ENCODE peak calls at places on chromosomes 11 and 22, in eight cellular contexts. R, F, T, Y, V, Q, N and O are unnamed samples.

GRCh38 chr22:27212617-27213177 is 555.3 kb downstream of the MIAT start:
- DNase-seq in F (peak), R (peak), N (peak), V (peak), Q (peak), T (peak), Y (peak), O (peak)

GRCh38 chr11:133894956-133895549 is 49.7 kb upstream of the SPATA19 start:
- DNase-seq in Q (peak), F (no peak), R (peak), Y (no peak), V (no peak), T (peak), N (no peak), O (no peak)

GRCh38 chr11:113874920-113875413 is 405 bp downstream of the USP28 start:
- DNase-seq in Q (no peak), Y (no peak), R (peak), N (peak), T (no peak), F (no peak), V (no peak), O (peak)

GRCh38 chr11:32056445-32056844 is 34.4 kb upstream of the RCN1 start:
- DNase-seq in F (no peak), Y (no peak), V (peak), R (no peak), Q (peak), T (no peak), N (peak), O (peak)

GRCh38 chr11:111663820-111664219 is 61.6 kb downstream of the SIK2 start:
- DNase-seq in N (peak), Y (no peak), F (peak), V (no peak), R (no peak), T (no peak), Q (peak), O (no peak)

GRCh38 chr11:111634981-111635705 is 32.9 kb downstream of the SIK2 start:
- DNase-seq in F (no peak), V (no peak), T (no peak), N (peak), Q (peak), R (no peak), Y (no peak), O (no peak)

GRCh38 chr11:19679952-19680823 is 32.4 kb upstream of the NAV2 start:
- DNase-seq in Q (peak), Y (peak), T (peak), F (peak), V (peak), N (peak), R (peak), O (peak)

GRCh38 chr22:19046719-19047609 is 75.2 kb downstream of the DGCR2 start:
- DNase-seq in V (no peak), R (peak), N (no peak), Q (no peak), T (no peak), F (no peak), Y (no peak), O (no peak)

GRCh38 chr22:36245805-36246356 is 6.6 kb upstream of the APOL2 start:
- DNase-seq in Y (no peak), T (no peak), N (no peak), Q (no peak), R (no peak), F (no peak), V (no peak), O (no peak)

GRCh38 chr22:22897036-22897435 is 9.4 kb downstream of the IGLL5 start:
- DNase-seq in N (no peak), T (no peak), Q (no peak), Y (no peak), F (no peak), V (no peak), R (no peak), O (no peak)

GRCh38 chr11:65498042-65498726 is 661 bp upstream of the MALAT1 start:
- DNase-seq in Y (peak), Q (peak), R (peak), T (no peak), F (peak), V (no peak), N (peak), O (peak)

GRCh38 chr11:74025467-74026166 is 16.7 kb upstream of the UCP3 start:
- DNase-seq in Q (peak), T (no peak), V (no peak), Y (no peak), R (no peak), N (peak), F (no peak), O (peak)

GRCh38 chr11:94740975-94741707 is 27.0 kb upstream of the AMOTL1 start:
- DNase-seq in N (peak), Q (peak), T (peak), Y (peak), V (peak), F (peak), R (no peak), O (peak)

GRCh38 chr11:60130496-60130895 is 42.0 kb downstream of the MS4A2 start:
- DNase-seq in Y (no peak), Q (peak), V (no peak), F (no peak), T (no peak), R (no peak), N (peak), O (peak)

GRCh38 chr11:75810637-75811383 is 4.2 kb upstream of the UVRAG start:
- DNase-seq in Q (no peak), R (no peak), T (no peak), V (no peak), F (no peak), N (no peak), Y (no peak), O (no peak)

GRCh38 chr11:28346721-28347120 is 238.5 kb downstream of the METTL15 start:
- DNase-seq in Y (no peak), Q (no peak), F (no peak), V (no peak), T (no peak), N (no peak), R (no peak), O (no peak)

GRCh38 chr11:129814244-129814992 is 1.2 kb upstream of the TMEM45B start:
- DNase-seq in Y (no peak), R (no peak), F (no peak), N (no peak), Q (no peak), T (no peak), V (no peak), O (no peak)

GRCh38 chr11:35618497-35619029 is 303 bp downstream of the FJX1 start:
- DNase-seq in Q (peak), V (no peak), T (no peak), F (no peak), N (peak), R (no peak), Y (peak), O (peak)

GRCh38 chr11:134499990-134500389 is 87.9 kb upstream of the B3GAT1 start:
- DNase-seq in F (no peak), R (peak), T (no peak), Q (no peak), N (no peak), V (no peak), Y (peak), O (no peak)

GRCh38 chr11:108117746-108118371 is 3.5 kb upstream of the ACAT1 start:
- DNase-seq in N (peak), R (no peak), V (no peak), Y (no peak), F (no peak), T (no peak), Q (peak), O (peak)

GRCh38 chr11:116513894-116514293 is 258.9 kb downstream of the BUD13 start:
- DNase-seq in Q (peak), F (no peak), Y (no peak), R (no peak), V (no peak), N (peak), T (peak), O (peak)
- TF ChIP-seq CTCF in Q (peak), F (no peak), Y (no peak), R (no peak), V (no peak), N (peak), T (peak), O (peak)

DNA sequence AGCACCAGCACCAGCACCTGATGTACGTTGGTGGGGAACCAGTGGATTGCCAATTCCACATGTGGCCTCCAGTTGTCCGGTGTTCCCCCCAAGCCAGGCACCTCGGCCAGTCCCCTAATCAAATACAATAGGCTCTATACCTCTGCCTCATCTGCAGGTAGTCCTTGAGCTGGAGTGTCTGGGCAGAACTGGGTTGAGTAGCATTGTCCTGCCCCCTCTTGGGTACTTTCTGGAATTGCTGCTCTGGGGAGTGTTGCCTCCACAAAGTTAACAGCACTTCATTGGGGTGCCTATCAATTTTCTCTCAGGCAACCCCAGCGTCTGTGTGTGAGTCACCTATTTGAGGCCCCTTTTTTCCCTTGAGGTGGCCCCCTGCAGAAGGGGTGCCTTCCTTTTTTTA is 413.0 kb upstream of the LARGE1 start:
- DNase-seq in N (no peak), R (no peak), V (no peak), F (no peak), Q (no peak), T (no peak), Y (no peak), O (no peak)
- TF ChIP-seq CTCF in N (no peak), R (no peak), V (no peak), F (no peak), Q (no peak), T (no peak), Y (no peak), O (no peak)

DNA sequence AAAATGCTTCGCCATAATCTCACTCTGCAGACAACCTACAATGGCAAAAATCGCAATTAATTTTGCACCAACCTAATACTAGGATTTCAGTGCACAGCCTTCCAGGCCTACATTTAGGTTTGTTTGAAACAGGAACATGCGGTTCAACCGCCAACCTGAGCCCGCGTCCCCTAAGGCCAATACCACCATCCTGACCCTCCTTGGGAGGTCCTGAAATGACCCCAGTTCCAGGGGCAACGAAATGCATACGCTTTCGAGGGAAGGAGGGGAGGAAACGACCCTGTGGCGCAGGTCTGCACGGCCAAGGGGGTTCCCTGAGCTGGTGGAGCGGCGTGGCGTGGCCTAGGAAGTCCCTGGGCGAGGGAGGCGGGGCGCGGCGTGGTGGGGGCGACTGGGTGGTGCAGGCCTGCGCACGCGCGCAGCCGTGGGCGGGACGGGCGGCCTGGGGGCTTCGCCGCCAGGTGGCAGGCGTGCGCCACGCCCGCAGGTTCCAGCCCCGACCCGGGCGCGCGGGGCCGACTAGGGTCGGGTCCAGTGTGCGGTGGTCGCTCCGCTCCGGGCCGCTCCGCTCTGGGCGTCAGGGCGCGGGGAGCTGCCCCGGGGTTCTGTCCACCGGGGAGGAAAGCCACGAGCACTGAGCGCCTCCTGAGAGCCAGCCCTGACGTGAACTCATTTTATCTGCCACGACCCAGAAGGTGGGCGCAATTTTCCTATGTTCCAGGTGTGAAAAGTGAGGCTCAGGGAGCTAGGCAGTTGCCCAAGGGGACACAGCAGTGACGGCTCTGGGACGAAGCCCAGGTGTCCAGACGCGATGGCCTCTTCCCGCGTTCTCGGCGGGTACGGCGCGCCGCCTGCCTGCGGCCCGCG is 94.2 kb downstream of the SWAP70 start:
- DNase-seq in Y (peak), V (peak), N (peak), T (peak), R (peak), F (peak), Q (peak), O (peak)
- TF ChIP-seq CTCF in Y (peak), V (no peak), N (no peak), T (peak), R (peak), F (peak), Q (peak), O (peak)

GRCh38 chr11:119284344-119285157 is 32.4 kb downstream of the MCAM start:
- DNase-seq in N (peak), F (no peak), T (no peak), Q (peak), R (no peak), V (no peak), Y (no peak), O (peak)
- TF ChIP-seq CTCF in N (peak), F (peak), T (no peak), Q (peak), R (no peak), V (no peak), Y (no peak), O (peak)

DNA sequence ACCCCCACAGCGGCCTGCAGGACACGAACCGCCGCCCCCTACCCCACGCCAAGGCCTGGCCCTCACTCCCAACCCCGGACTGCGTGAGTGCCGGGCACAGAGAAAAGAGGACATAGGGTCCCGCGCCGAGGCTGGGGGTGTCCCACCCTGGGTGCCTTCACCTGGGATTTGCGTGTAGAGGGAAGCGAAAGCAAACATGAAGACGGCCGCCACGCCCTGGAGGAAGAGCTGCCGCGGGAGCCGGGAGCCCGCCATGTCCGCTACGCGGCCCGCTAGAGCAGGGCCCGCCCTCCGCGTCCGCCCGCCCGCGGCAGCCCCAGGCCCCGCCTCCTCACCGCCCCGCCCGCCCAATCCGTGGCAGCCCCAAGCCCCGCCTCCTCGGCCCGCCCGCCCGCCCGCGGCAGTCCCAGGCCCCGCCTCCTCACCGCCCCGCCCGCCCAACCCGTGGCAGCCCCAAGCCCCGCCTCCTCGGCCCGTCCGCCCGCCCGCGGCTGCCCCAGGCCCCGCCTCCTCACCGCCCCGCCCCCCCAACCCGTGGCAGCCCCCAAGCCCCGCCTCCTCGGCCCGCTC is at the start of gene LMF2:
- DNase-seq in Q (no peak), N (no peak), V (peak), T (peak), Y (peak), R (peak), F (peak), O (no peak)
- TF ChIP-seq CTCF in Q (no peak), N (no peak), V (no peak), T (no peak), Y (no peak), R (no peak), F (peak), O (no peak)

GRCh38 chr11:69969890-69970784 is 108.0 kb upstream of the ANO1 start:
- DNase-seq in R (no peak), Q (no peak), F (no peak), Y (no peak), T (no peak), V (no peak), N (no peak), O (no peak)
- TF ChIP-seq CTCF in R (no peak), Q (no peak), F (no peak), Y (no peak), T (no peak), V (no peak), N (no peak), O (no peak)

DNA sequence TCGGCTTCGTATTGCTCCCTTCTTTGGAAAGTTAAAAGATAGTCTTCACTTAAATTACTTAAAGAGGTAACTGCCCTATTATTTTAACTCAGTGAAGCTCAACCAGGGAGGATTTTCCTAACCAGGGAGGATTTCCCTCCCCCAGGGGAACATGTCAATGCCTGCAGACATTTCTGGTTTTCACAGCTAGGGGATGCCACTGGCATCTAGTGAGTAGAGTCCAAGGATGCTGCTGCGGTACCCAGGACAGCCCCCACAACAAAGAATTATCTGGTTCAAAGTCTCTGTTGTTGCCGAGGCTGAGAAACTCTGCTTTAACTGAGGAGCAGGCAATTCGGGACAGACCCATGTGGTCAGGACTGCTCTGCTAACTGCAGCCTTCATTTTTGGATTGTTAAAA is 82.2 kb downstream of the DEPDC5 start:
- DNase-seq in F (no peak), T (no peak), Q (no peak), N (no peak), R (no peak), Y (no peak), V (no peak), O (no peak)
- TF ChIP-seq CTCF in F (no peak), T (no peak), Q (peak), N (no peak), R (no peak), Y (no peak), V (no peak), O (no peak)

DNA sequence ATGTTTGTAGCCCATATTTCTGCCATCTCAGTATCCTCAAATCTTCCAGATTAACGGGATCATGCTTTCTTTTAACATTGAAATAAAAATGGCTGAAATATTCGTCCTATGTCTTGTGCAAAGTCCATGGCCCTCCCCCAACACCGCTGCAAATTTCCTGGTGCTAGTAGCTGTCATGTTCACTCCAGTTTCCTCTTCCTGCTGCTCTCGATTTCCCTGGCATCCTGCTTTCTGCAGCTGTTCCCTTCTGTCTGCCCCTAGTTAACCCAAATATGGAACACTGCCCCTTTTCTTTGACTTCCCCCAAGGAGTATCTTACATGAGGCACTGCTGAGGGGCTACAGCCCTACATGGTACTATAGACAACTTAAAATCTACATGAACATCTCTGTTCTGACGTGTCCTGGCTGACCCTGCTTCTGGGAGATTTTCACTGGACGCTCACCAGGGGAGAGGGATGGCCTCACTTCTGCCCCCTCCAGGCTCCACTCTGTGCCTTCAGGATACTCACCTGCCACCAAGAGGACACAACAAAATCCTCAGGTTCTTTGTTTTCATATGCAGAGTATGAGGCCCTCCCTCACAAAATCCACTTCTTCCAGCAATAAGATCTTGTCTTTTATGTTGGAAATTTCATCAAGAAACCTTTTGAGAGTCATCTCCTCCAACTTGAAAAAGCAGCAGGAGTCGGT is 29.4 kb upstream of the SCUBE2 start:
- DNase-seq in Q (no peak), F (no peak), T (no peak), N (no peak), Y (no peak), V (no peak), R (no peak), O (no peak)
- TF ChIP-seq CTCF in Q (peak), F (no peak), T (no peak), N (peak), Y (no peak), V (no peak), R (no peak), O (no peak)

GRCh38 chr11:47162426-47162825 is 14.3 kb downstream of the ARFGAP2 start:
- DNase-seq in T (no peak), F (no peak), N (no peak), Y (no peak), Q (no peak), R (no peak), V (no peak), O (no peak)

GRCh38 chr11:47161134-47161854 is 15.4 kb downstream of the ARFGAP2 start:
- DNase-seq in V (peak), N (peak), T (peak), F (peak), R (no peak), Y (peak), Q (peak), O (peak)

GRCh38 chr11:47163198-47163597 is 13.5 kb downstream of the ARFGAP2 start:
- DNase-seq in R (no peak), V (no peak), F (peak), Y (no peak), N (no peak), T (no peak), Q (no peak), O (no peak)

GRCh38 chr11:47160753-47161133 is 15.9 kb downstream of the ARFGAP2 start:
- DNase-seq in V (no peak), Y (no peak), T (no peak), Q (no peak), F (no peak), N (no peak), R (no peak), O (no peak)

DNA sequence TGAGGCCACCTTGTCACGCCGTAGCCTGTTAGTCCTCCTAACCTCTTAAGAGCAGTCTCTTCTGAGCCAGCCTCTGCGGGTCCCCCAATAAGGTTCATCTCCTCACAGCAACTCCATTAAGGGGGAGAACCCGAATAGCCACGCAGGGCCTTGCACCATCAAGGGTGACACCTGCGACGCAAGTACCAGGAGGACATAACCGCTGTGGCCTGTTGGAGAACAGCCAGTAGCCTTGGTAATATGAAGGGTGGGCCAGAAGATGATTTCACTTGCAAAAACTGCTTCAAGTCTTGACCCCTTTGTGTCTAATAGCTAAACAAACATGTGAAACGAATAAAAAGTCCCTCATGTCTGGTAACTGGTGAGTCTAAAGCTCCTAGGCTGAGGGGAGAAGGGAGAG is 14.8 kb downstream of the ARFGAP2 start:
- DNase-seq in R (no peak), F (no peak), T (no peak), Y (no peak), V (no peak), Q (no peak), N (peak), O (no peak)
- TF ChIP-seq CTCF in R (no peak), F (no peak), T (no peak), Y (no peak), V (no peak), Q (no peak), N (no peak), O (no peak)

GRCh38 chr11:41494716-41495115 is 35.3 kb upstream of the LRRC4C start:
- DNase-seq in F (no peak), T (no peak), Q (no peak), V (no peak), N (no peak), Y (no peak), R (no peak), O (no peak)

GRCh38 chr11:41497974-41498373 is 38.5 kb upstream of the LRRC4C start:
- DNase-seq in V (no peak), Q (peak), F (no peak), R (no peak), T (no peak), N (no peak), Y (no peak), O (no peak)

GRCh38 chr11:41499429-41499828 is 40.0 kb upstream of the LRRC4C start:
- DNase-seq in Y (no peak), N (no peak), T (no peak), Q (no peak), F (no peak), R (no peak), V (no peak), O (no peak)

GRCh38 chr11:41498726-41499125 is 39.3 kb upstream of the LRRC4C start:
- DNase-seq in N (peak), R (no peak), Q (peak), F (no peak), V (no peak), Y (no peak), T (no peak), O (peak)
- TF ChIP-seq CTCF in N (peak), R (no peak), Q (peak), F (no peak), V (no peak), Y (no peak), T (peak), O (peak)